ENCODE peak calls at places on chromosomes 12 and 14, in four cellular contexts. J, Y, R and M are unnamed samples.

GRCh38 chr12:124862768-124863408 is 776 bp downstream of the SCARB1 start:
- DNase-seq in R (no peak), J (peak), Y (no peak), M (no peak)

GRCh38 chr14:45939572-45939971 is 686.6 kb upstream of the MIS18BP1 start:
- DNase-seq in Y (no peak), R (no peak), J (no peak), M (no peak)

GRCh38 chr12:55721601-55722213 is 1.5 kb downstream of the RDH5 start:
- DNase-seq in J (no peak), Y (no peak), R (no peak), M (no peak)

GRCh38 chr14:105180598-105181528 is at the start of gene NUDT14:
- DNase-seq in J (peak), R (no peak), Y (no peak), M (peak)

GRCh38 chr14:68140111-68140741 is 320.6 kb downstream of the RAD51B start:
- DNase-seq in Y (no peak), R (peak), J (no peak), M (peak)

GRCh38 chr12:26636710-26637328 is 196.2 kb downstream of the ITPR2 start:
- DNase-seq in J (no peak), Y (no peak), R (peak), M (peak)

GRCh38 chr12:45518516-45519235 is 210.8 kb upstream of the ARID2 start:
- DNase-seq in Y (no peak), R (no peak), J (no peak), M (no peak)

GRCh38 chr14:58808828-58809227 is 171.1 kb downstream of the DACT1 start:
- DNase-seq in Y (no peak), J (no peak), R (no peak), M (peak)

GRCh38 chr12:33708935-33709334 is 269.3 kb upstream of the SYT10 start:
- DNase-seq in J (no peak), Y (no peak), R (no peak), M (no peak)

GRCh38 chr14:77104393-77104792 is 6.3 kb downstream of the CIPC start:
- DNase-seq in R (no peak), J (no peak), Y (no peak), M (no peak)

GRCh38 chr12:128791395-128792322 is 32.1 kb downstream of the SLC15A4 start:
- DNase-seq in J (no peak), R (no peak), Y (no peak), M (no peak)

GRCh38 chr14:100614803-100615202 is 27.6 kb upstream of the BEGAIN start:
- DNase-seq in Y (no peak), J (no peak), R (no peak), M (no peak)

GRCh38 chr12:2575245-2575644 is 219.5 kb upstream of the FKBP4 start:
- DNase-seq in J (no peak), Y (no peak), R (no peak), M (no peak)

GRCh38 chr12:2566161-2566560 is 228.6 kb upstream of the FKBP4 start:
- DNase-seq in Y (no peak), J (no peak), R (no peak), M (no peak)

GRCh38 chr12:2574536-2574935 is 220.2 kb upstream of the FKBP4 start:
- DNase-seq in R (no peak), Y (no peak), J (no peak), M (no peak)

GRCh38 chr12:2570562-2570961 is 224.2 kb upstream of the FKBP4 start:
- DNase-seq in Y (no peak), J (no peak), R (no peak), M (no peak)
- TF ChIP-seq RNF2 in Y (no peak), J (no peak), R (no peak), M (no peak)

GRCh38 chr12:3122841-3123678 is 45.9 kb downstream of the TSPAN9 start:
- DNase-seq in R (no peak), J (no peak), Y (no peak), M (no peak)
- TF ChIP-seq RNF2 in R (no peak), J (no peak), Y (no peak), M (no peak)

DNA sequence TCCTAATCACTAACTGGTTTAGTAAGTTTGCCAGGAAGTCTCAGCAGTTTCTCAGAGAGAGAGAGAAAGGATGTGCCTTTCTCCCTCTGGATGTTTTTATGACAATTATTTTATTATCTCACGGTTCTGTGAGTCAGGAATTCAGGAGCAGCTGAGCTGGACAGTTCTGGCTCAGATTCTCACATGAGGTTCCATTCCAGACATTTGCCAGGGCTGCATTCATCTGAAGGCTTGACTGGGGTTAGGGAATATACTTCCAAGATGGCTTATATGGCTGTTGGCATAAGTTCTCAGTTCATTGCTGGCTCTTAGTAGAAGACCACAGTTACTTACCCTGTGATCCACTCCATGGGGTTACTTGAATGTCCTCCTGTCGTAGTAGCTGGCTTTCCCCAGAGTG is 101.2 kb upstream of the ATF7IP start:
- DNase-seq in R (no peak), Y (no peak), J (no peak), M (no peak)
- TF ChIP-seq RNF2 in R (no peak), Y (no peak), J (no peak), M (no peak)

GRCh38 chr12:6998708-6999451 is 19.4 kb downstream of the LPCAT3 start:
- DNase-seq in R (peak), Y (no peak), J (no peak), M (no peak)

DNA sequence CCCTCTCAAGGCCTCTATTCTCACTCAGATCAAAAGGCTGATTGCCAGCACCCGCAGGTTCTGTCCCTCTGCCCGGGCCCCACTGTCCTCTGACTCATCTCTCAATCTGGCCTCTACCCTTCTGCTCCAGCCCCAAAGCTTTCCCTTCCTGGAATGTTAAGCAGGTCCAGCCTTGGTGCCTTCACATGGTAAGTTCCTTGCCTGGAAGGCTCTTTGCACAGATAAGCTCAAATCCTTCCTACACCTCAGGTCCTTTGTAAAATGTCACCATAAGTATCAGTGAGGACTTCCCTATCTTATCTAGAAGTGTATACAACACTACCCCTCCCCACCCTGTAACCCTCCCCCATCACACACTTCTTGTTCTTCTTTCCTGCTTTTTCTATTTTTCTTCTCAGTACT is 22.2 kb downstream of the LPCAT3 start:
- DNase-seq in R (peak), Y (no peak), J (peak), M (no peak)
- TF ChIP-seq RNF2 in R (no peak), Y (no peak), J (no peak), M (no peak)

DNA sequence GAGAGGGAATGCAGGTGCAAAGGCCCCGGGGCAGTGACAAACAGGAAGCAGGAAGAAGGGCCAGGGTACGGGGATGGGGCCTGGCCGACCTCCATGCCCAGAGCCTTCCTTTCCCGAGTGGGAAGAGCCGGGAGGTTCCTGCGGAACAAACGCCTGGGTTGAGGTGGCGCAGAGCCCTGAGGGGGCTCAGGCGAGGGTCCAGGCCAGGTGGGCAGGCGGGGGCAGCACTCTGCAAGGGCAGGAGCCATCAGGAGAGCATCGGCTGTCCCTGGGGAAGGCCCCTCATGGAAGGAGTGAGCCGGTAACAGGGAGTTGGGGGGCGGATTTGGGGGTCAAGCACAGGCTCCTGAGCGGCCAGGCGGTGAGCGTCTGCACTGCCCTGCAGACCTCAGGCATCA is 18.1 kb upstream of the FBRSL1 start:
- DNase-seq in Y (no peak), J (no peak), R (no peak), M (no peak)
- TF ChIP-seq RNF2 in Y (no peak), J (no peak), R (no peak), M (no peak)

GRCh38 chr14:101707285-101707842 is 54.1 kb upstream of the PPP2R5C start:
- DNase-seq in J (peak), Y (no peak), R (peak), M (peak)
- TF ChIP-seq RNF2 in J (peak), Y (no peak), R (no peak), M (no peak)